ENCODE peak calls at places on chromosomes 2 and 18, in five cellular contexts. One of them, this sample, is unnamed. For H3K27me3, the result is how much of the 10 kb centered on the place peaks cover.

GRCh38 chr2:227766361-227766883 is 20.7 kb downstream of the SCYGR8 start:
- DNase-seq in brain microvascular endothelial cell: peak
- DNase-seq in AG04450: peak
- DNase-seq in thoracic aorta: peak
- DNase-seq in heart left ventricle: peak
- DNase-seq in this sample: peak

GRCh38 chr2:47728551-47728950 is 54.4 kb upstream of the MSH6 start:
- DNase-seq in heart left ventricle: no peak
- DNase-seq in AG04450: no peak
- DNase-seq in thoracic aorta: no peak
- DNase-seq in brain microvascular endothelial cell: no peak
- DNase-seq in this sample: no peak

GRCh38 chr2:59314367-59314766 is 1073.2 kb upstream of the FANCL start:
- DNase-seq in AG04450: no peak
- DNase-seq in heart left ventricle: no peak
- DNase-seq in brain microvascular endothelial cell: no peak
- DNase-seq in thoracic aorta: no peak
- DNase-seq in this sample: no peak

GRCh38 chr18:23967321-23968089 is 47.0 kb upstream of the TTC39C start:
- DNase-seq in thoracic aorta: no peak
- DNase-seq in heart left ventricle: no peak
- DNase-seq in AG04450: no peak
- DNase-seq in brain microvascular endothelial cell: no peak
- DNase-seq in this sample: no peak

GRCh38 chr2:158823838-158824237 is 28.7 kb downstream of the DAPL1 start:
- DNase-seq in AG04450: no peak
- DNase-seq in brain microvascular endothelial cell: no peak
- DNase-seq in thoracic aorta: no peak
- DNase-seq in heart left ventricle: no peak
- DNase-seq in this sample: no peak

GRCh38 chr2:95025406-95026319 is at the start of gene MAL:
- DNase-seq in brain microvascular endothelial cell: no peak
- DNase-seq in AG04450: no peak
- DNase-seq in heart left ventricle: peak
- DNase-seq in thoracic aorta: no peak
- DNase-seq in this sample: no peak

GRCh38 chr18:53148056-53148574 is 808.1 kb downstream of the DCC start:
- DNase-seq in heart left ventricle: no peak
- DNase-seq in brain microvascular endothelial cell: no peak
- DNase-seq in thoracic aorta: no peak
- DNase-seq in AG04450: no peak
- DNase-seq in this sample: no peak

GRCh38 chr2:74524005-74524404 is 2.0 kb downstream of the DQX1 start:
- DNase-seq in thoracic aorta: no peak
- DNase-seq in brain microvascular endothelial cell: no peak
- DNase-seq in heart left ventricle: no peak
- DNase-seq in AG04450: no peak
- DNase-seq in this sample: no peak

DNA sequence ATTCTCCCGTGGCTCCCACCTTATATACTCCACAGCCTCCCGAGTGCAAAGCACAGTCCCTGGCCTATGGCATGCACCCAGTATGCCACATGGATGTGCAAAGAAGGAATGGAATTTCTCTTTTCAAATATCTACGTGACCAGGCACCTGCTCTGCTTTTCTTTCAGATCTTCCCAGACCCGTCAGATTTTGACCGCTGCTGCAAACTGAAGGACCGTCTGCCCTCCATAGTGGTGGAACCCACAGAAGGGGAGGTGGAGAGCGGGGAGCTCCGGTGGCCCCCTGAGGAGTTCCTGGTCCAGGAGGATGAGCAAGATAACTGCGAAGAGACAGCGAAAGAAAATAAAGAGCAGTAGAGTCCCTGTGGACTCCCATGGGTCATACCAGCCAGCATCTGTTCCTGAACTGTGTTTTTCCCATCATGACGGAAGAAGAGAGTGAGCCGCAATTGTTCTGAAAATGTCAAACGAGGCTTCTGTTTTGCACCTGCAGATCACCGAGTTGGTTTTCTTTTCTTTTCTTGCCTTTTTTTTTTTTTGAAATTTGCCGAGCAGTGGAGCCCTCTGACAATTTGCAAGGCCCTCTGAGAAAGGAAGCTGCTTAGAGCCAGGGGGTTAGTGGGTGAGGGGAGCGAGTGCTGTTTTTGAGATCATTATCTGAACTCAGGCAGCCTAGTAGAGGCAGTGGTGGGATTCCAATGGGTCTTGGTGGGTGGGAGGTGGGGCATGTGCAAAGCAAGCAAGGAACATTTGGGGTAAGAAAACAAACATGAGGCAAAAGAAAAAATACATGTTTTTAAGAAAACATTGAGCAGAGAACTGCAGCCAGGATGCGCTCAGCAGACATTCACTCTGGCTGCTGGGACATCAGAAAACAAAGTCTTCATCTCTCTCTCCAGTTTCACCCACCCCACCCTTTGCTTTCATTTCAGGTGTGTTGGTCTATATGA is 26.2 kb downstream of the LBH start:
- DNase-seq in heart left ventricle: no peak
- DNase-seq in brain microvascular endothelial cell: no peak
- DNase-seq in AG04450: no peak
- DNase-seq in thoracic aorta: no peak
- DNase-seq in this sample: no peak
- H3K4me3 ChIP-seq in heart left ventricle: no peak
- H3K4me3 ChIP-seq in brain microvascular endothelial cell: no peak
- H3K4me3 ChIP-seq in AG04450: no peak
- H3K4me3 ChIP-seq in thoracic aorta: no peak
- H3K4me3 ChIP-seq in this sample: no peak

GRCh38 chr18:32441536-32441935 is 29.1 kb downstream of the GAREM1 start:
- DNase-seq in thoracic aorta: no peak
- DNase-seq in AG04450: no peak
- DNase-seq in brain microvascular endothelial cell: no peak
- DNase-seq in heart left ventricle: no peak
- DNase-seq in this sample: peak

GRCh38 chr18:32439241-32439640 is 31.4 kb downstream of the GAREM1 start:
- DNase-seq in heart left ventricle: no peak
- DNase-seq in thoracic aorta: no peak
- DNase-seq in AG04450: no peak
- DNase-seq in brain microvascular endothelial cell: no peak
- DNase-seq in this sample: no peak

GRCh38 chr18:32438173-32438572 is 32.5 kb downstream of the GAREM1 start:
- DNase-seq in brain microvascular endothelial cell: no peak
- DNase-seq in heart left ventricle: peak
- DNase-seq in thoracic aorta: no peak
- DNase-seq in AG04450: no peak
- DNase-seq in this sample: no peak

GRCh38 chr18:32440478-32440877 is 30.2 kb downstream of the GAREM1 start:
- DNase-seq in AG04450: no peak
- DNase-seq in thoracic aorta: no peak
- DNase-seq in heart left ventricle: no peak
- DNase-seq in brain microvascular endothelial cell: no peak
- DNase-seq in this sample: no peak

GRCh38 chr18:32439802-32440201 is 30.9 kb downstream of the GAREM1 start:
- DNase-seq in heart left ventricle: peak
- DNase-seq in thoracic aorta: no peak
- DNase-seq in brain microvascular endothelial cell: no peak
- DNase-seq in AG04450: no peak
- DNase-seq in this sample: peak
- TF ChIP-seq CTCF in heart left ventricle: no peak
- TF ChIP-seq CTCF in thoracic aorta: no peak
- TF ChIP-seq CTCF in brain microvascular endothelial cell: peak
- TF ChIP-seq CTCF in AG04450: peak
- TF ChIP-seq CTCF in this sample: peak

GRCh38 chr2:113283704-113284284 is 5.1 kb upstream of the PAX8 start:
- DNase-seq in heart left ventricle: peak
- DNase-seq in AG04450: peak
- DNase-seq in brain microvascular endothelial cell: peak
- DNase-seq in thoracic aorta: peak
- DNase-seq in this sample: peak

GRCh38 chr2:113281920-113282746 is 3.4 kb upstream of the PAX8 start:
- DNase-seq in thoracic aorta: no peak
- DNase-seq in AG04450: no peak
- DNase-seq in heart left ventricle: no peak
- DNase-seq in brain microvascular endothelial cell: no peak
- DNase-seq in this sample: no peak

GRCh38 chr2:113285816-113286215 is 7.1 kb upstream of the PAX8 start:
- DNase-seq in heart left ventricle: no peak
- DNase-seq in thoracic aorta: no peak
- DNase-seq in brain microvascular endothelial cell: no peak
- DNase-seq in AG04450: no peak
- DNase-seq in this sample: no peak

GRCh38 chr2:113282747-113283533 is 4.2 kb upstream of the PAX8 start:
- DNase-seq in thoracic aorta: no peak
- DNase-seq in heart left ventricle: peak
- DNase-seq in brain microvascular endothelial cell: no peak
- DNase-seq in AG04450: no peak
- DNase-seq in this sample: peak

DNA sequence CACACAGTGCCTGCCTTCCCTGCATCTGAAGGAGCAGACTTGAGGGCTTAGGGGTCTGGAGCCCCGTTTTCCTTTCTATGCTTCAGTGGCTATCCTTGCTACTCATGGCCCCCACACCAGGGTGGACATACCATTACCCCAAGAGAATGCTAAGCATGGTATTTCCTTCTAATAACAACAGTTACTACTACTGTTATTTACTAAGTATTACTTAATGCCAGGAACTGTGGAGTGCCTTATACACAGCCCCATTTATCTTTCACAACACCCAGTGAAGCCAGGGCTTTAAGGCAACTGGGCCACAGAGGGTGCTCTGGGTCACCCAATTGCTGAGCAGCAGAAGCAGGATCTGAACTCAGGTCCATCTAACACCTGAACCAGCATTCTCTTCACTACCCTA is 5.8 kb upstream of the PAX8 start:
- DNase-seq in heart left ventricle: no peak
- DNase-seq in thoracic aorta: no peak
- DNase-seq in brain microvascular endothelial cell: peak
- DNase-seq in AG04450: no peak
- DNase-seq in this sample: peak
- H3K27me3 ChIP-seq in heart left ventricle: under half
- H3K27me3 ChIP-seq in thoracic aorta: under half
- H3K27me3 ChIP-seq in brain microvascular endothelial cell: under half
- H3K27me3 ChIP-seq in AG04450: under half
- H3K27me3 ChIP-seq in this sample: under half

GRCh38 chr18:55252053-55252675 is 292.9 kb upstream of the CCDC68 start:
- DNase-seq in brain microvascular endothelial cell: no peak
- DNase-seq in heart left ventricle: no peak
- DNase-seq in AG04450: no peak
- DNase-seq in thoracic aorta: no peak
- DNase-seq in this sample: no peak
- H3K4me3 ChIP-seq in brain microvascular endothelial cell: no peak
- H3K4me3 ChIP-seq in heart left ventricle: no peak
- H3K4me3 ChIP-seq in AG04450: no peak
- H3K4me3 ChIP-seq in thoracic aorta: peak
- H3K4me3 ChIP-seq in this sample: no peak

DNA sequence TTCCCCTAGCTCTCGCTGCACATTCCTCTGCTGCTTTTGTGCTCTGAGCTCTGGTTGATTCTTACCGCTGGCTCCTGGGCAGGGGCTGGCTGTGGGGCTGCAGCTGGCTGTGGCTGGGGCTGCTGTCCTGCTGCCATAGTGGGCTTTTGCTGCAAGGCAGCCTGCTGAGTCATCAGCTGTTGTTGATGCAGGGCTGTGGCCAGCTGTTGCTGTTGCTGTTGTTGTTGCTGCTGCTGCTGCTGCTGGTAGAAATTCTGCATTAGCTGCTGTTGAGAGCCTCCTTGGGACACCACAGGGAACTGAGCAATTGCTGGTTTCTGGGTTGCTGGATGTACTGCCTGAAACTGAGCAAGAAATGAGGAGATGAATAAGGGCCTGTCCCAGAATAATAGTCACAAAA is 77.2 kb upstream of the NFU1 start:
- DNase-seq in thoracic aorta: no peak
- DNase-seq in AG04450: peak
- DNase-seq in heart left ventricle: peak
- DNase-seq in brain microvascular endothelial cell: peak
- DNase-seq in this sample: no peak
- TF ChIP-seq CTCF in thoracic aorta: no peak
- TF ChIP-seq CTCF in AG04450: peak
- TF ChIP-seq CTCF in heart left ventricle: no peak
- TF ChIP-seq CTCF in brain microvascular endothelial cell: peak
- TF ChIP-seq CTCF in this sample: no peak

DNA sequence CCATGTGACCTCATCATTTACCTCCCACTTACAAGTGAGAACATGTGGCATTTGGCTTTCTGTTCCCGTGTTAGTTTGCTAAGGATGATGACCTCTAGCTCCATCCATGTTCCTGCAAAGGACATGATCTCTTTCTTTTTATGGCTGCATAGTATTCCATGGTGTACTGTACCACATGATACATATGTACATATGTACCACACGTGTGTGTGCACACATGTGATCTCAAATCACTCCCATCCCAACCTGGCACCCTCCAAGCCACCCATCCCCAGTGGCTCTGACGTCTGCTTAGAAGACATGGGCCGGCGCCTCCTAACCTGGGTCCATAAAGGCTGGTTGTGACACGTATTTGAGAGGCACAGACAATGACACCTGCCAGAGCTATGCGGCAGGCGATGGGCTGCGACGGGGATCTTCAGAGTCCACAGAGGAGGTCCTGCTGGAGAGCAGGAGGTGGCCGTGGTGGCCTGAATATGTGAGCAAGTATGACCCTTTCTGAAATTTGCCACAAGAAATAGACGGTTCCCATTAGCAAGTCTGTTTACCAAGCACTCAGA is 8.8 kb upstream of the SALL3 start:
- DNase-seq in thoracic aorta: no peak
- DNase-seq in heart left ventricle: no peak
- DNase-seq in brain microvascular endothelial cell: no peak
- DNase-seq in AG04450: no peak
- DNase-seq in this sample: no peak
- H3K27me3 ChIP-seq in thoracic aorta: under half
- H3K27me3 ChIP-seq in heart left ventricle: half or more
- H3K27me3 ChIP-seq in brain microvascular endothelial cell: under half
- H3K27me3 ChIP-seq in AG04450: under half
- H3K27me3 ChIP-seq in this sample: under half

This sample was measured in bronchial epithelial cell.